ENCODE peak calls at places on chromosomes 7 and 10, in six cellular contexts. M is mammary epithelial cell, P is mesendoderm, R is neuronal stem cell, C is IMR-90, G is neural progenitor cell. W is an unnamed sample. For H3K36me3, the result is how much of the 10 kb centered on the place peaks cover.

GRCh38 chr10:46028584-46029570 is 1.5 kb downstream of the NCOA4 start:
- DNase-seq in M (peak), P (peak), R (peak), C (peak), G (peak), W (peak)

GRCh38 chr10:520402-520787 is 169.1 kb downstream of the DIP2C start:
- DNase-seq in M (peak), P (peak), R (no peak), C (peak), G (peak), W (peak)

GRCh38 chr10:5775705-5776104 is 37.5 kb downstream of the GDI2 start:
- DNase-seq in M (no peak), P (no peak), R (no peak), C (no peak), G (no peak), W (no peak)

GRCh38 chr10:13347235-13348156 is 597 bp downstream of the SEPHS1 start:
- DNase-seq in M (peak), P (peak), R (peak), C (peak), G (peak), W (peak)

GRCh38 chr10:75639726-75640125 is 208.3 kb downstream of the LRMDA start:
- DNase-seq in M (no peak), P (no peak), R (no peak), C (no peak), G (no peak), W (no peak)

GRCh38 chr10:77666821-77667220 is 29.2 kb upstream of the KCNMA1 start:
- DNase-seq in M (peak), P (no peak), R (no peak), C (no peak), G (no peak), W (peak)

GRCh38 chr10:86522385-86522855 is 828 bp upstream of the WAPL start:
- DNase-seq in M (peak), P (no peak), R (no peak), C (no peak), G (no peak), W (no peak)

GRCh38 chr7:66140924-66141323 is 26.3 kb downstream of the CRCP start:
- DNase-seq in M (peak), P (peak), R (no peak), C (peak), G (peak), W (peak)

GRCh38 chr10:15486404-15486803 is 115.3 kb upstream of the FAM171A1 start:
- DNase-seq in M (no peak), P (peak), R (no peak), C (peak), G (no peak), W (peak)

GRCh38 chr10:23053036-23053435 is 42.3 kb upstream of the MSRB2 start:
- DNase-seq in M (peak), P (peak), R (no peak), C (no peak), G (no peak), W (peak)

DNA sequence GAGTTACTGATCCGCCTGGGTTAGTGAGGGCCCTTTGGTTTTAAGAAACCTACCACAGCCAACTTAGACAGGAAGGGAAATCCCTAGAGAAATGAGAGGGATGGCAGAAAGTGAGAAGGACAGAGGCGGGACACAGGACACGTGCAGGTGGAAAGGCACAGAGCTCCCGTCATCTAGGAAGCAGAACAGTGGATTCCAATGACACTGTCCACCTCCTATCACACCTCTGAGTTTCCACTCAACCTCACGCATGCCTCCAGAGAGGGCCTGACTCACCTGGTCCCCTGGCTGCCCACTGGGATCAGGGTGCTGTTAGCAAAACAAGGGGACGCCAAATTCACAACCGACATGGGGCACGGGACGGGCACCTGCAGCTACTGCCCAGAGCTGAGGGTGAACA is 26.3 kb downstream of the CPXM2 start:
- DNase-seq in M (no peak), P (no peak), R (no peak), C (no peak), G (no peak), W (no peak)
- H3K27ac ChIP-seq in M (no peak), P (no peak), R (no peak), C (no peak), G (no peak), W (no peak)

GRCh38 chr7:47290867-47291266 is 291.0 kb downstream of the TNS3 start:
- DNase-seq in M (peak), P (no peak), R (no peak), C (no peak), G (no peak), W (no peak)
- H3K36me3 ChIP-seq in M (under half), P (under half), R (under half), C (under half), G (under half), W (under half)

GRCh38 chr7:78492146-78492545 is 693.6 kb downstream of the PHTF2 start:
- DNase-seq in M (no peak), P (no peak), R (no peak), C (no peak), G (no peak), W (no peak)
- H3K9ac ChIP-seq in M (no peak), P (no peak), R (no peak), C (no peak), G (no peak), W (no peak)

GRCh38 chr7:35548291-35548690 is 146.6 kb downstream of the HERPUD2 start:
- DNase-seq in M (no peak), P (no peak), R (no peak), C (no peak), G (no peak), W (no peak)
- H3K27ac ChIP-seq in M (no peak), P (no peak), R (no peak), C (no peak), G (no peak), W (no peak)

GRCh38 chr7:155645652-155646051 is 1.2 kb downstream of the RBM33 start:
- DNase-seq in M (no peak), P (no peak), R (no peak), C (no peak), G (no peak), W (no peak)

GRCh38 chr7:155644178-155644970 is at the start of gene RBM33:
- DNase-seq in M (peak), P (peak), R (peak), C (peak), G (peak), W (peak)

GRCh38 chr7:155646669-155647068 is 2.2 kb downstream of the RBM33 start:
- DNase-seq in M (no peak), P (no peak), R (no peak), C (no peak), G (no peak), W (no peak)

GRCh38 chr7:155643804-155644177 is 670 bp upstream of the RBM33 start:
- DNase-seq in M (no peak), P (no peak), R (no peak), C (peak), G (no peak), W (no peak)

DNA sequence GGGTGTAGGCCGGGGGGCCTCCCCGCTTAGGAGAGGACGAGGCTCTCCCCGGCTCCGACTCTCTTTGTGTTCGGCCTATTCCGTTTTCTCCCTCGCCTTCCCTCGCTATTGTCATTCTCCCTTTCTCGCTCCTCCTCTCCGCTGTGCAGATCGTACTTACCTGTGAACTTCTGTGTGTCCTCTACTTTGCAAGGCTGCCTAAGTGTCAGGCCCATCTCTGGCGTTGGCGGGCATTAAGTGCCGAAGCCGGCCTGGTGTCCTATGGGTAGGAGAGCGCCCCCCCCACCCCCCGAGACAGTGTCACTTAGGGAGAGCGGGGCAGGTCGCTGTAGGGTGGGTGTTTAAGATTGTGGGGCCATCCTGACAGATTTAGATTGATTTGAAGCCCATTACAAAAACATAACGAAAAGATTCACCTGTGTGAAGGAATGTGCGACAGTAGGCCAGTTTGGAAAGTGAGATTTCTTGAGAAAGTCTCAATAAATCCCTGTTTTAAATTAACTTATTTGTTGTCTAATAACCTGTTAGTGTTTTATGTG is 579 bp downstream of the RBM33 start:
- DNase-seq in M (peak), P (peak), R (peak), C (no peak), G (peak), W (peak)
- H3K36me3 ChIP-seq in M (under half), P (under half), R (under half), C (under half), G (under half), W (under half)

DNA sequence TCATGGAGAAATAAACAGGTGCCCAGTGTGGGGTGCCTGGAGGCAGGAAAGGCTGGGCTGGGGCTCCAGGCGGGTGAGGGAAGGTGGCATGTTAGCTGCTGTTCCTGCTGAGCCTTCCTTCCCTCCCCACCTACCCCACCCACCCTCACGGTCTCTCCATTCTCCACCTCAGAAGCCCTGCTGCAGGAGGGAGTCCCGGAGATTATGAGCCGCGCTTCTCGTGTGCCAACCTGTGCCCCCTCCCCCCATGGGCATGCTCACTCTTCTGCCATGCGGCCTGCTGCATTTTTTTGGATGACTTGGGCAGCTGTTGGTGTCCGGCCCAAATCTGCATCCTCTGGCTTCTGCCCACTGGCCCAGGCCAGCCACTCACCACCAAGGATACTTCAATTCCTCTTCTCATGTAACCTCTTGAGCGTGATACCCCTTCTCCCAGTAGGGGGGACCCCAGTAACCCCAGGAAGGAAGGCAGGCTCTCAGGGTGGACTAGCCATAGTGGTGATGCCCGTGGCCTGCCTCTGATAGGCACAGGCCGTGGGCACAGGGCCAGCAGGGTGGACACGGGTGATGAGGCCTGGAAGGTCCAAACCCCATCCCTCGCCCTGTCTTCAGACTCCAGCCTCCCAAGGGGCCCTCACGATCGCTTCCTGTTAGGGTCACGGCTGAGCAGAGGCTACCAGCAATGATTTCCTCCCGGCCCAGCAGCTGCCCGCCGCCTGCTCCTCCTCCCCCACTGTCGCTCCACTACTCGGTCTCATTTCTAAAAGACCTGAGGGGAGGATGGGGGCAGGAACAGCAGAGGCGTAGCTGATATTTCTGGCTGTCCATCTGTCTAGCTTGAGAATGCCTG is 27.8 kb downstream of the UNC5B start:
- DNase-seq in M (no peak), P (no peak), R (no peak), C (no peak), G (no peak), W (no peak)
- H3K9ac ChIP-seq in M (no peak), P (no peak), R (peak), C (no peak), G (no peak), W (no peak)

DNA sequence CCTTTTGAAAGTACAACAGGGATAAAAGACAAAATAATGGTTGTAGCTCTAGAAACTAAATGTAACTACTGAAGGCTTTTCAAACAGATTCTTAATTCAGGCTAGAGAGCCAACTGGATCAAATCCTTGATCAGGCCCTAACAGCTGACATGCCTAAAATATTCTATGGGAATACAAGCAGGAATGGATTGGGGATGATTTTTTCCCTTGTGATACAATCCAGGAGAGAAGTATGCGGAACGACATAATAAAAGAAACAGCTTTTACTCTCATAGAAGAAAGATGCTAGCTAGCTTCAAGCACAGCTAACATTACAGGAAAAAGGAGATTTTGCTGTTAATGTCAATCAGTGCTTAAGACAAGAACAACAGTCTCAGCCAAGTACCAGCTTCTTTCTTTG is 49.0 kb downstream of the NT5C2 start:
- DNase-seq in M (no peak), P (no peak), R (no peak), C (no peak), G (no peak), W (no peak)
- H3K27ac ChIP-seq in M (no peak), P (no peak), R (no peak), C (peak), G (no peak), W (no peak)

GRCh38 chr10:43386981-43387677 is 15.7 kb downstream of the FXYD4 start:
- DNase-seq in M (no peak), P (no peak), R (no peak), C (no peak), G (no peak), W (no peak)
- H3K36me3 ChIP-seq in M (under half), P (under half), R (under half), C (half or more), G (under half), W (under half)

GRCh38 chr10:8365935-8366911 is 311.7 kb downstream of the GATA3 start:
- DNase-seq in M (peak), P (peak), R (no peak), C (peak), G (no peak), W (peak)
- H3K9ac ChIP-seq in M (peak), P (no peak), R (no peak), C (no peak), G (no peak), W (no peak)

GRCh38 chr10:37314350-37314749 is 189.0 kb downstream of the ANKRD30A start:
- DNase-seq in M (peak), P (no peak), R (no peak), C (no peak), G (no peak), W (no peak)

GRCh38 chr10:37314862-37315261 is 189.5 kb downstream of the ANKRD30A start:
- DNase-seq in M (peak), P (no peak), R (no peak), C (no peak), G (no peak), W (no peak)
- H3K27ac ChIP-seq in M (no peak), P (no peak), R (no peak), C (no peak), G (no peak), W (no peak)